ENCODE peak calls at places on chromosomes 16 and 17, in four cellular contexts. Y is fibroblast of lung, M is A549, W is DND-41. K is an unnamed sample.
A peak's percentile ranks its signal among the peaks of the same experiment; 100 is the strongest.

GRCh38 chr16:383326-384020 is 1.7 kb upstream of the PGAP6 start:
- DNase-seq in Y (no peak), M (no peak), W (no peak), K (peak; percentile 82)

GRCh38 chr17:82418001-82418986 is at the start of the genes HEXD and OGFOD3:
- DNase-seq in Y (peak; percentile 75), M (peak; percentile 86), W (peak; percentile 83), K (peak; percentile 56)

GRCh38 chr16:88905563-88905962 is 39.1 kb upstream of the PABPN1L start:
- DNase-seq in Y (no peak), M (peak; percentile 42), W (peak; percentile 19), K (peak; percentile 50)

GRCh38 chr17:80996422-80997305 is 5.0 kb downstream of the CHMP6 start:
- DNase-seq in Y (no peak), M (no peak), W (no peak), K (no peak)

GRCh38 chr16:88731699-88732098 is 25.4 kb downstream of the CTU2 start:
- DNase-seq in Y (no peak), M (no peak), W (no peak), K (peak; percentile 34)

GRCh38 chr17:77373298-77374169 is 232.8 kb downstream of the SEC14L1 start:
- DNase-seq in Y (no peak), M (no peak), W (peak; percentile 62), K (no peak)

GRCh38 chr17:79986441-79987186 is 49.1 kb downstream of the TBC1D16 start:
- DNase-seq in Y (peak; percentile 27), M (no peak), W (no peak), K (no peak)

GRCh38 chr17:29136998-29137730 is 43.0 kb downstream of the MYO18A start:
- DNase-seq in Y (peak; percentile 75), M (no peak), W (no peak), K (no peak)

GRCh38 chr16:55672471-55672870 is 16.7 kb downstream of the SLC6A2 start:
- DNase-seq in Y (no peak), M (no peak), W (no peak), K (no peak)

DNA sequence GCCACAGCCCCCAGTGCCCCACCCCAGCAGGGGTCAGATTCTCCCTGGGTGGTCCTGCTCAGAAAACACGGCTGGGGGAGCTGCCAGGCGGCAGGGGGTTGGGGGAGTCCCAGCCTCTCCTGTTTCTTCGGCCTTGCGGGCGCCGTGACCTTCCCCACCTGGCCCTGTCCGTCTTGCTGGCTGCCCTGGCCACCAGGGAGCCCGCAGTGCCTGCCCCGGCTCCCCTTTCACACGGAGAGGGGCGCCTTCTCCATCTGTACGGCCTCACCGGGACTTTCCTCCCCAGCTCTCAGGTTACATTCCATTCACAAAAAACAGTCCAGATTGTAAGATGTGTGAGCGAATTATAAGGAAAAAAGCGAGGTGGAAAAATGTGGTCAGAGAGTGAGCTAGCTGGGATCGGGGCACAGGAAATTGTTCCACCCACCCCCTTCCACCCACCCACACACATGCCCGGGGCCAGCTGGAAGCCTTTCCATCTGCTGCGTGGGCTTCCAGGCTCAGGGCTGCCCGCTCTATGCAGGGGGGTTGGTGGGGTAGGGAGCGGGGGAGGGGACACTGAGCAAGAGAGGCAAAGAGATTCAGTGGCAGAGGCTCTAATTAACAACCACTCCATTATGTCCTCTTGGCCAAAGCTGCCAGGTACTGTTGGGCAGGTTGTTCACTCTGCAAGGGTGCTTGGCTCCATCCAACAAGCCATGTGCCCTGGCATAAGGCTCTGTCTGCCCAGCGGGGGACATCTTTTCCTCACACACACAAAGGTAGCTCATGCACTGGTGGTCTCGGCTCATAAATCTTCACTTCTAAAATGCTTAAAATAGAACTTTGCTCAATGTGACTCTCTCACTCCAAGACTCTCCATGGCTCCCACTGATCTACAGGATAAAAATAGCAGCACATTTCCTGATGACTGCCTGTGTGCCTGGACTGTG is 14.7 kb upstream of the CIBAR2 start:
- DNase-seq in Y (peak; percentile 95), M (no peak), W (no peak), K (no peak)
- TF ChIP-seq CTCF in Y (no peak), M (no peak), W (no peak), K (no peak)

DNA sequence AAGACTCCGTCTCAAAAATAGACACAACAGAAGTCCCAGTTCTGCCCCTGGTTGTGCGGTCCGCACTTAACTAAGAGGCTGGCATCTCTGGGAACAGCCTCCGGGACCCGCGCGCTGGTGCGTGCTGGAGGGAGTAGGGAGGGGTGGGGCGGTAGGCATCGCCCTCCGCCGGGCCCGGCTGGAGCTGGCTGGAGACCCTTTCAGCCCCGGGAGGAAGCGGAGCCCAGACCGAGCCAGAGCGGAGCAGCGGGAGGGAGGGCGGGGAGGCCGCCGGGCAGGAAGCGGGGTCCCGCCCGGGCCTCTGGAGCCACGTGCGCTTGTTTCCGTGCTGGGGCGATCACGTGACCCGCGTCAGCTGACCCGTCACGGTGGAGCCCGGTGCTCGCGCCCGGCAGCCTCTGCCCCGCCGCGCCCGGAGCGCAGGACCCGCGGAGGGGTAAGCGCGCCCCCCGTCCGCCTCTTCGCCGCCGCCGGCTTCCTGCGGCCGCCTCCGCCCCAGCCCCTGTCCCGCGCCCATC is at the start of gene WDR81:
- DNase-seq in Y (peak; percentile 81), M (peak; percentile 90), W (peak; percentile 90), K (peak; percentile 53)
- H3K27ac ChIP-seq in Y (peak within 1 kb of the TSS; percentile 64), M (peak within 1 kb of the TSS; percentile 95), W (peak within 1 kb of the TSS; percentile 88), K (peak within 1 kb of the TSS; percentile 38)

GRCh38 chr17:57735707-57736106 is 9.4 kb downstream of the CCDC182 start:
- DNase-seq in Y (no peak), M (peak; percentile 42), W (peak; percentile 45), K (no peak)

GRCh38 chr17:57744195-57745170 is 616 bp downstream of the CCDC182 start:
- DNase-seq in Y (no peak), M (no peak), W (no peak), K (no peak)

GRCh38 chr17:57739402-57740224 is 5.5 kb downstream of the CCDC182 start:
- DNase-seq in Y (no peak), M (peak; percentile 53), W (peak; percentile 29), K (no peak)

GRCh38 chr17:57737450-57737849 is 7.6 kb downstream of the CCDC182 start:
- DNase-seq in Y (no peak), M (no peak), W (no peak), K (no peak)

GRCh38 chr17:57740225-57740528 is 4.9 kb downstream of the CCDC182 start:
- DNase-seq in Y (no peak), M (no peak), W (no peak), K (no peak)
- TF ChIP-seq CTCF in Y (no peak), M (peak; percentile 9), W (no peak), K (no peak)

GRCh38 chr17:63419949-63420867 is 25.9 kb downstream of the CYB561 start:
- DNase-seq in Y (no peak), M (no peak), W (no peak), K (no peak)

GRCh38 chr17:63421681-63422645 is 24.1 kb downstream of the CYB561 start:
- DNase-seq in Y (no peak), M (no peak), W (no peak), K (no peak)

GRCh38 chr17:63419398-63419797 is 26.7 kb downstream of the CYB561 start:
- DNase-seq in Y (no peak), M (no peak), W (no peak), K (no peak)

GRCh38 chr17:63420868-63421680 is 25.0 kb downstream of the CYB561 start:
- DNase-seq in Y (no peak), M (no peak), W (no peak), K (no peak)

DNA sequence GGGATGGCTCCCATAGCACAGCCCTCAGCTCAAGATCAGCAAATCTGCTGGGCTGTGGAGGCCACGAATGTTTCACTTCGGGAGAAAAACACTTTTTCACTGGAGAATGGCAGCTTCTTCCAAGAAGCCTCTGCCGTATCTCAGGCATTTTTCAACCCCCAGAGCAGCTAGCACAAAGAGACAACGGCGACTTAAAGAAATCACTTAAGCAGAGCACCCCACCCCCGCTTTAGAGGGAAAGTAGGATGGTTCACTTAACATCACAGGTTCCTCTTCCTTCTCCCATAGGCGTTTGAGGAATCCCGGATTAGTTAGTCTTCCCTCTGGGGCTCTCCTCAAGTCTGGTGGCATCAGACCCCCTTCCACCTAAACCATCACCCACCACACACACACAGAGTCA is 27.6 kb downstream of the CYB561 start:
- DNase-seq in Y (no peak), M (no peak), W (no peak), K (no peak)
- H3K27ac ChIP-seq in Y (no peak overlapping the region), M (no peak overlapping the region), W (no peak overlapping the region), K (no peak overlapping the region)

DNA sequence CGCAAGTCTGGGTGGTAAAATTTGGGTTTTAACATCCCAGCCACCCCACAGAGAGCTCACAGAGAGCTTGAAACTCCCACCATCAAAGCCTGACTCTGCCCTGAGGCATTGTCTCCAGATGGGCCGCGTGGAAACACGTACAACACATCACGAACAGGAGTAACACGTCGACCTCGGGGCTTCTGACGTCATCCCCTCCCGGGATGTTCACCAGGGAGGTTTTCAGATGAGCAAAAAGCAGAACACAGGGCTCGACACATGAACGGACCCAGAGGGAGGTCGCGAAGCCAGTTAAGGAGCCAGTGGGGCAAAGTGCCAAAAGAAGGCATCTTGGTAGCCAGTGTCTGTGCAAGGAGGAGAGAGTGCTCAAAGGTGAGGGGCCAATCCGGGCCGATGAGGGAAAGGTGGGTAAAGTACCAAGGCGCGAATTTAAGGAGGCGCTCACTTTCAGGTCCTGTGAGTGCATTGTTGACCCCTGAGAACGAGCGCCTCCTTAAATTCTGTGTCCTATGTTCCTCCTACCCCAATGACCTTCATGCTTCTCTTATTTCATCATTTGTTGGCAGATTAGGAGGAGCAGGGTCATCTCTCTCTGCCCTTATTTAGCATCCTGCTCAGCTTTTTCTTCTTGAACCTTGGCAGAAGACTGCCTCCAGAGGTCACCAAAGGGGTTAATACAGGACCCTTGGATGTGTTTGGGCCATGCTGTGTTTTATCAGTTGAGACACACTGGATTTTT is 5.6 kb downstream of the RCVRN start:
- DNase-seq in Y (no peak), M (no peak), W (no peak), K (no peak)
- TF ChIP-seq CTCF in Y (no peak), M (no peak), W (no peak), K (no peak)

DNA sequence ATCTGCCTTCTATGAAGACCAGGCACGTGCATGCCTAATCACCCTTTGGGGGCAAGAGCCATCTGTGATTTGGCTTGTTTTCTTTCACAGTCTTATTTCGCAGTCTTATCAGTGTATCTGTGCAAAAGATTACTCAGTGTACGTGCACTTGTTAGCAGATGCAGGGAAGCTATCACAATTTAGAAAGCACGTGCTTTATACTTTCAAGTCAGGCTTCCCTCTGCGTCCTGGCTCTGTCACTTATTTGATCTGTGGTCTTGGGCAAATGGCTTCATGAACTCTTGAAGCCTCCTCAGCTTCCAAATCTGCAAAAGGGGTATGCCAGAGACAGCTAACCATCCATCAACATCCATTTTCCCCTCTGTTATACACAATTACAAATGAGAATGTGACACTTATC is 246.4 kb downstream of the XYLT1 start:
- DNase-seq in Y (no peak), M (no peak), W (no peak), K (no peak)
- H3K27ac ChIP-seq in Y (no peak overlapping the region), M (no peak overlapping the region), W (no peak overlapping the region), K (no peak overlapping the region)

GRCh38 chr16:16996830-16997229 is 473.9 kb downstream of the XYLT1 start:
- DNase-seq in Y (no peak), M (no peak), W (no peak), K (no peak)
- TF ChIP-seq CTCF in Y (no peak), M (no peak), W (no peak), K (no peak)

GRCh38 chr17:65536573-65537342 is 24.7 kb downstream of the AXIN2 start:
- DNase-seq in Y (peak; percentile 40), M (no peak), W (no peak), K (no peak)
- H3K27ac ChIP-seq in Y (no peak overlapping the region), M (no peak overlapping the region), W (no peak overlapping the region), K (no peak overlapping the region)

GRCh38 chr17:65418622-65419021 is 142.8 kb downstream of the AXIN2 start:
- DNase-seq in Y (no peak), M (no peak), W (no peak), K (no peak)
- TF ChIP-seq CTCF in Y (no peak), M (peak; percentile 28), W (peak; percentile 38), K (no peak)